ENCODE peak calls at places on chromosomes 13 and 19, in eight cellular contexts. W, Y, Z, V, O, U, X and M are unnamed samples.

GRCh38 chr19:824885-825284 is 2.8 kb upstream of the AZU1 start:
- DNase-seq in W (no peak), Y (no peak), Z (no peak), V (no peak), O (no peak), U (no peak), X (no peak), M (no peak)

GRCh38 chr19:30065680-30066606 is 123.9 kb downstream of the URI1 start:
- DNase-seq in W (no peak), Y (no peak), Z (no peak), V (peak; percentile 23), O (peak; percentile 42), U (no peak), X (peak; percentile 0), M (no peak)

GRCh38 chr19:1064661-1065605 is 2.0 kb upstream of the ARHGAP45 start:
- DNase-seq in W (no peak), Y (no peak), Z (no peak), V (peak; percentile 81), O (no peak), U (peak; percentile 56), X (peak; percentile 81), M (no peak)

GRCh38 chr13:23966691-23967615 is 69.7 kb upstream of the C1QTNF9B start:
- DNase-seq in W (no peak), Y (no peak), Z (no peak), V (no peak), O (no peak), U (peak; percentile 47), X (no peak), M (no peak)

GRCh38 chr13:101146101-101146898 is 270.0 kb downstream of the NALCN start:
- DNase-seq in W (no peak), Y (no peak), Z (no peak), V (no peak), O (no peak), U (no peak), X (no peak), M (no peak)

GRCh38 chr13:73274147-73274546 is 215.3 kb downstream of the KLF5 start:
- DNase-seq in W (no peak), Y (no peak), Z (no peak), V (no peak), O (no peak), U (no peak), X (no peak), M (no peak)

GRCh38 chr19:15457701-15458484 is 6.5 kb downstream of the RASAL3 start:
- DNase-seq in W (no peak), Y (no peak), Z (no peak), V (no peak), O (no peak), U (no peak), X (no peak), M (no peak)

GRCh38 chr13:109275848-109276247 is 510.5 kb downstream of the IRS2 start:
- DNase-seq in W (no peak), Y (no peak), Z (no peak), V (no peak), O (no peak), U (no peak), X (peak; percentile 40), M (no peak)

GRCh38 chr13:20667857-20668256 is 35.6 kb upstream of the IL17D start:
- DNase-seq in W (no peak), Y (no peak), Z (no peak), V (no peak), O (no peak), U (no peak), X (no peak), M (no peak)

GRCh38 chr19:3527250-3527910 is 11.6 kb upstream of the TEKTIP1 start:
- DNase-seq in W (no peak), Y (no peak), Z (no peak), V (no peak), O (no peak), U (no peak), X (no peak), M (no peak)

GRCh38 chr19:48061401-48062344 is 17.8 kb upstream of the CABP5 start:
- DNase-seq in W (no peak), Y (peak; percentile 39), Z (no peak), V (no peak), O (no peak), U (no peak), X (no peak), M (no peak)

GRCh38 chr19:33740811-33741396 is 55.8 kb upstream of the KCTD15 start:
- DNase-seq in W (no peak), Y (no peak), Z (no peak), V (no peak), O (peak; percentile 60), U (no peak), X (no peak), M (peak; percentile 12)

GRCh38 chr13:24232474-24232873 is 72.0 kb downstream of the SPATA13 start:
- DNase-seq in W (no peak), Y (no peak), Z (no peak), V (no peak), O (no peak), U (no peak), X (no peak), M (peak; percentile 10)

GRCh38 chr13:73141292-73141771 is 82.5 kb downstream of the KLF5 start:
- DNase-seq in W (no peak), Y (no peak), Z (no peak), V (peak; percentile 29), O (no peak), U (no peak), X (no peak), M (no peak)

GRCh38 chr13:99314640-99315176 is 7.5 kb upstream of the GPR183 start:
- DNase-seq in W (no peak), Y (no peak), Z (no peak), V (no peak), O (peak; percentile 64), U (peak; percentile 78), X (no peak), M (no peak)

GRCh38 chr13:94996445-94996844 is 284.1 kb upstream of the SOX21 start:
- DNase-seq in W (no peak), Y (no peak), Z (no peak), V (no peak), O (no peak), U (no peak), X (no peak), M (no peak)

GRCh38 chr19:23286477-23286876 is 36.3 kb upstream of the ZNF724 start:
- DNase-seq in W (no peak), Y (no peak), Z (no peak), V (no peak), O (no peak), U (no peak), X (no peak), M (no peak)

GRCh38 chr13:26011996-26012688 is 39.7 kb downstream of the SHISA2 start:
- DNase-seq in W (no peak), Y (no peak), Z (no peak), V (no peak), O (no peak), U (peak; percentile 68), X (no peak), M (no peak)

GRCh38 chr19:41415154-41415571 is 12.0 kb downstream of the B3GNT8 start:
- DNase-seq in W (no peak), Y (no peak), Z (no peak), V (no peak), O (no peak), U (no peak), X (no peak), M (no peak)
- H3K27ac ChIP-seq in W (no peak overlapping the region), Y (no peak overlapping the region), Z (no peak overlapping the region), V (no peak overlapping the region), O (no peak overlapping the region), U (no peak overlapping the region), X (no peak overlapping the region), M (no peak overlapping the region)

DNA sequence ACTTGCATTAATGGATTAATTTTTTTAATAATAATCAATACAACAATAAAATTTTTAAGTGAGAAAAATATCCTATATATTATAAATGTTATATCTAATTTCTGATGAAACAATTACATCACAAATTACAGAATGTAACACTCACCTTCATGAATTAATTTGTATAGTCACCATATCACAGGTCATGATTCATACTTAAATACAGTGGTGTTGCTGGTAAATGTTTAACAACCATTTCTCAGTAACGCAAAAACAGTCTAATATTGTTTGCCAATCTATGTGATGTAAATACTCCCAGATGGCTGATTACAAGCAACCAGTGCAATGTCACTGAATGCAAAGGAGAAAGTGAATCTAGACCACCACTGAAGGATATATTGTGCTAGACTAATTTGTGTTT is 97.5 kb downstream of the DIAPH3 start:
- DNase-seq in W (no peak), Y (no peak), Z (no peak), V (no peak), O (no peak), U (no peak), X (no peak), M (no peak)
- H3K4me1 ChIP-seq in W (no peaks in the 10 kb centered on the region), Y (no peaks in the 10 kb centered on the region), Z (no peaks in the 10 kb centered on the region), V (no peaks in the 10 kb centered on the region), O (no peaks in the 10 kb centered on the region), U (no peaks in the 10 kb centered on the region), X (no peaks in the 10 kb centered on the region), M (no peaks in the 10 kb centered on the region)

GRCh38 chr13:32255744-32256120 is 59.4 kb downstream of the ZAR1L start:
- DNase-seq in W (no peak), Y (no peak), Z (no peak), V (no peak), O (no peak), U (no peak), X (no peak), M (no peak)
- H3K27ac ChIP-seq in W (peak overlapping the region; percentile 62), Y (peak overlapping the region; percentile 83), Z (peak overlapping the region; percentile 79), V (no peak overlapping the region), O (no peak overlapping the region), U (no peak overlapping the region), X (peak overlapping the region; percentile 68), M (peak overlapping the region; percentile 80)

GRCh38 chr19:38663156-38663651 is 15.8 kb downstream of the ACTN4 start:
- DNase-seq in W (no peak), Y (no peak), Z (no peak), V (no peak), O (no peak), U (no peak), X (no peak), M (no peak)

GRCh38 chr19:38661996-38662395 is 14.5 kb downstream of the ACTN4 start:
- DNase-seq in W (no peak), Y (no peak), Z (no peak), V (peak; percentile 69), O (no peak), U (no peak), X (peak; percentile 55), M (no peak)

GRCh38 chr19:38661166-38661565 is 13.7 kb downstream of the ACTN4 start:
- DNase-seq in W (no peak), Y (no peak), Z (no peak), V (no peak), O (no peak), U (no peak), X (no peak), M (no peak)

GRCh38 chr19:38663957-38664502 is 16.6 kb downstream of the ACTN4 start:
- DNase-seq in W (peak; percentile 80), Y (peak; percentile 94), Z (no peak), V (no peak), O (peak; percentile 63), U (peak; percentile 41), X (no peak), M (no peak)

DNA sequence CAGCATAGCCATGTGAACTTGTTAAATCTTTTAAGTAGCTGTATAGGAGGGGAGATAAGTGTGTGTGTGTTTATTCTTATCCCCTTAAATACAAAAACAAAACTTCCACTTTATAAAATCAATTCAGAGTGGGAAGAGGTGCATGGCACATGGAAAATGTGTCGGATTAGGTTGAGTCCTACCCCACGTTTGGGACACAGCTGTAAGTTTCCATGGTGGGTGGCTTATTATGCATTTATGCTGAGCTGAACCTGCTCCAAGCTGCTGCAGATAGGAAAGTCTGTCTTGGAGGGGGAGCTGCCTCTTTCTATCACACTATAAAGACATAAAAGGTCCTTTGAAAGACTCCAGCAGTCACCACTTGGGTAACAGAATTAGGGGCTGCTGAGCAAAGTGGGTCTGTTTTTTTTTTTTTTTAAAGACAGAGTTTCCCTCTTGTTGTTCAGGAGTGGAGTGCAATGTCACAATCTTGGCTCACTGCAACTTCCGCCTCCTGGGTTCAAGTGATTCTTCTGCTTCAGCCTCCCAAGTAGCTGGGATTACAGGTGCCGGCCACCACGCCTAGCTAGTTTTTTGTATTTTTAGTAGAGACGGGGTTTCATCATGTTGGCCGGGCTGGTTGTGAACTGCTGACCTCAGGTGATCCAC is 15.2 kb downstream of the ACTN4 start:
- DNase-seq in W (no peak), Y (no peak), Z (no peak), V (no peak), O (no peak), U (no peak), X (no peak), M (no peak)
- H3K4me1 ChIP-seq in W (peaks cover 44% of the 10 kb centered on the region), Y (peaks cover 97% of the 10 kb centered on the region), Z (peaks cover 100% of the 10 kb centered on the region), V (peaks cover 100% of the 10 kb centered on the region), O (peaks cover 43% of the 10 kb centered on the region), U (peaks cover 83% of the 10 kb centered on the region), X (peaks cover 99% of the 10 kb centered on the region), M (peaks cover 97% of the 10 kb centered on the region)